ENCODE peak calls at places on chromosomes 7 and 10, in four cellular contexts. E is astrocyte of the spinal cord; V is NCI-H510A; O is effector CD4-positive, alpha-beta T cell. Z is an unnamed sample.

GRCh38 chr7:152489044-152489443 is 53.2 kb upstream of the KMT2C start:
- DNase-seq in E (no peak), O (no peak), V (no peak), Z (no peak)

GRCh38 chr10:35607475-35608316 is 2.6 kb downstream of the GJD4 start:
- DNase-seq in O (no peak), E (peak; percentile 15), V (no peak), Z (no peak)

GRCh38 chr7:25615603-25616002 is 387.3 kb upstream of the NPVF start:
- DNase-seq in E (no peak), V (no peak), O (no peak), Z (no peak)

GRCh38 chr10:123150986-123151738 is 3.0 kb upstream of the BUB3 start:
- DNase-seq in O (no peak), E (no peak), V (no peak), Z (no peak)

GRCh38 chr10:33335800-33336605 is 1.5 kb upstream of the NRP1 start:
- DNase-seq in E (peak; percentile 79), V (no peak), O (no peak), Z (no peak)

GRCh38 chr7:19177269-19177668 is 32.0 kb upstream of the FERD3L start:
- DNase-seq in E (peak; percentile 38), O (no peak), V (no peak), Z (no peak)

GRCh38 chr7:100632951-100633717 is 8.2 kb downstream of the TFR2 start:
- DNase-seq in O (peak; percentile 34), V (no peak), E (peak; percentile 5), Z (peak; percentile 38)

GRCh38 chr7:43879477-43879876 is 10.2 kb upstream of the MRPS24 start:
- DNase-seq in V (no peak), O (no peak), E (peak; percentile 85), Z (no peak)

GRCh38 chr7:39816462-39817065 is 133.5 kb upstream of the CDK13 start:
- DNase-seq in E (no peak), O (no peak), V (no peak), Z (no peak)

GRCh38 chr7:137909042-137909441 is 62.3 kb upstream of the DGKI start:
- DNase-seq in E (no peak), V (no peak), O (no peak), Z (no peak)

GRCh38 chr7:123492485-123492884 is 41.9 kb downstream of the IQUB start:
- DNase-seq in V (no peak), O (no peak), E (no peak), Z (no peak)

GRCh38 chr7:11130012-11130411 is 156.3 kb downstream of the PHF14 start:
- DNase-seq in O (no peak), V (no peak), E (peak; percentile 56), Z (no peak)

GRCh38 chr7:66138994-66139752 is 24.5 kb downstream of the CRCP start:
- DNase-seq in V (no peak), E (peak; percentile 16), O (no peak), Z (no peak)

GRCh38 chr10:598415-599170 is 90.9 kb downstream of the DIP2C start:
- DNase-seq in V (no peak), E (peak; percentile 96), O (no peak), Z (no peak)

GRCh38 chr7:5701085-5701914 is 80.2 kb downstream of the RNF216 start:
- DNase-seq in V (no peak), O (peak; percentile 61), E (no peak), Z (peak; percentile 43)

GRCh38 chr7:132865366-132865765 is 216.5 kb downstream of the CHCHD3 start:
- DNase-seq in V (no peak), E (no peak), O (no peak), Z (no peak)

GRCh38 chr7:27162548-27162848 is 2.8 kb downstream of the HOXA9 start:
- DNase-seq in E (no peak), O (no peak), V (no peak), Z (no peak)

GRCh38 chr10:76302491-76302890 is 871.1 kb downstream of the LRMDA start:
- DNase-seq in V (no peak), O (no peak), E (peak; percentile 29), Z (no peak)

GRCh38 chr7:130490888-130491771 is 755 bp upstream of the MEST start:
- DNase-seq in E (peak; percentile 54), V (no peak), O (no peak), Z (no peak)